ENCODE peak calls at places on chromosomes 5 and 9, in seven cellular contexts. X is WERI-Rb-1, Q is GM19239, W is AG10803, A is upper lobe of left lung, Y is body of pancreas, N is nucleus accumbens. I is an unnamed sample.

GRCh38 chr9:27528886-27529315 is 713 bp downstream of the MOB3B start:
- DNase-seq in X (peak), Q (peak), W (no peak), A (peak), Y (peak), N (peak), I (peak)

GRCh38 chr5:82749453-82749852 is 327.7 kb downstream of the TMEM167A start:
- DNase-seq in X (no peak), Q (no peak), W (no peak), A (no peak), Y (no peak), N (peak), I (peak)

GRCh38 chr5:15446552-15446951 is 53.4 kb upstream of the FBXL7 start:
- DNase-seq in X (no peak), Q (no peak), W (peak), A (no peak), Y (no peak), N (no peak), I (no peak)

GRCh38 chr9:115292584-115293271 is 174.8 kb upstream of the TNC start:
- DNase-seq in X (no peak), Q (no peak), W (peak), A (no peak), Y (no peak), N (no peak), I (no peak)

GRCh38 chr5:172864161-172864560 is 30.1 kb downstream of the ERGIC1 start:
- DNase-seq in X (no peak), Q (no peak), W (no peak), A (no peak), Y (no peak), N (no peak), I (no peak)

GRCh38 chr5:90747693-90748092 is 189.1 kb downstream of the ADGRV1 start:
- DNase-seq in X (no peak), Q (no peak), W (no peak), A (no peak), Y (no peak), N (no peak), I (peak)

GRCh38 chr9:69357030-69357853 is 32.2 kb downstream of the ENTREP1 start:
- DNase-seq in X (no peak), Q (no peak), W (no peak), A (no peak), Y (peak), N (no peak), I (no peak)

GRCh38 chr9:137365056-137365455 is 57.9 kb downstream of the EXD3 start:
- DNase-seq in X (peak), Q (no peak), W (no peak), A (no peak), Y (no peak), N (no peak), I (no peak)

GRCh38 chr5:98218838-98219237 is 554.6 kb upstream of the RGMB start:
- DNase-seq in X (no peak), Q (no peak), W (no peak), A (no peak), Y (no peak), N (no peak), I (no peak)

GRCh38 chr9:77523891-77524290 is 124.2 kb downstream of the GNA14 start:
- DNase-seq in X (no peak), Q (no peak), W (peak), A (no peak), Y (no peak), N (no peak), I (no peak)

GRCh38 chr9:129624947-129625346 is 1.0 kb upstream of the NTMT1 start:
- DNase-seq in X (no peak), Q (no peak), W (no peak), A (no peak), Y (no peak), N (peak), I (peak)

GRCh38 chr9:134159566-134160245 is 4.7 kb downstream of the RNU6ATAC start:
- DNase-seq in X (no peak), Q (no peak), W (no peak), A (no peak), Y (no peak), N (no peak), I (no peak)

GRCh38 chr5:95927927-95928723 is 33.5 kb downstream of the ELL2 start:
- DNase-seq in X (no peak), Q (no peak), W (no peak), A (no peak), Y (no peak), N (no peak), I (no peak)

GRCh38 chr9:104905931-104906330 is 22.0 kb downstream of the ABCA1 start:
- DNase-seq in X (no peak), Q (no peak), W (peak), A (no peak), Y (no peak), N (no peak), I (no peak)

GRCh38 chr9:20606637-20607036 is 15.7 kb downstream of the MLLT3 start:
- DNase-seq in X (no peak), Q (no peak), W (no peak), A (no peak), Y (peak), N (peak), I (no peak)

GRCh38 chr9:69307446-69308216 is 17.4 kb upstream of the ENTREP1 start:
- DNase-seq in X (no peak), Q (no peak), W (peak), A (no peak), Y (no peak), N (no peak), I (no peak)

GRCh38 chr5:165328856-165329255 is 1823.4 kb downstream of the MAT2B start:
- DNase-seq in X (no peak), Q (no peak), W (no peak), A (no peak), Y (no peak), N (no peak), I (peak)

GRCh38 chr5:141338538-141339306 is at the start of gene PCDHGA2:
- DNase-seq in X (peak), Q (no peak), W (peak), A (peak), Y (peak), N (no peak), I (peak)

GRCh38 chr5:142602720-142603245 is 83.1 kb downstream of the FGF1 start:
- DNase-seq in X (no peak), Q (no peak), W (no peak), A (no peak), Y (no peak), N (no peak), I (peak)

GRCh38 chr9:70053864-70054263 is 10.2 kb downstream of the MAMDC2 start:
- DNase-seq in X (no peak), Q (no peak), W (no peak), A (no peak), Y (peak), N (no peak), I (peak)

GRCh38 chr9:37994639-37995347 is 74.2 kb downstream of the SHB start:
- DNase-seq in X (peak), Q (peak), W (peak), A (peak), Y (peak), N (peak), I (no peak)

GRCh38 chr9:107739601-107740082 is 250.1 kb upstream of the KLF4 start:
- DNase-seq in X (no peak), Q (no peak), W (peak), A (peak), Y (peak), N (peak), I (peak)

GRCh38 chr9:126472446-126472845 is 141.3 kb upstream of the LMX1B start:
- DNase-seq in X (no peak), Q (no peak), W (no peak), A (no peak), Y (no peak), N (no peak), I (no peak)

I was measured in mammary epithelial cell.